ENCODE peak calls at places on chromosomes 4 and X, in eight cellular contexts. X is ovary; E is fibroblast of lung; W is Caco-2; R is IMR-90; J is cardiac muscle cell; U is CD8-positive, alpha-beta T cell; H is left ventricle myocardium inferior. G is an unnamed sample. For H3K27me3, the result is how much of the 10 kb centered on the place peaks cover.

GRCh38 chr4:141077611-141078225 is 55.6 kb downstream of the RNF150 start:
- DNase-seq in X (no peak), E (no peak), W (no peak), R (no peak), J (no peak), U (no peak), H (peak), G (no peak)

GRCh38 chr4:1093391-1094335 is 19.7 kb downstream of the RNF212 start:
- DNase-seq in X (peak), E (no peak), W (no peak), R (no peak), J (no peak), U (no peak), H (no peak), G (no peak)

GRCh38 chr4:113878718-113879117 is 100.7 kb downstream of the ARSJ start:
- DNase-seq in X (no peak), E (peak), W (peak), R (peak), J (peak), U (no peak), H (no peak), G (no peak)

GRCh38 chr4:53558061-53558801 is 33.1 kb downstream of the LNX1 start:
- DNase-seq in X (no peak), E (no peak), W (no peak), R (peak), J (no peak), U (no peak), H (no peak), G (no peak)

GRCh38 chr4:182555997-182556418 is 312.8 kb downstream of the TENM3 start:
- DNase-seq in X (no peak), E (peak), W (no peak), R (peak), J (no peak), U (no peak), H (no peak), G (peak)

GRCh38 chrX:55813150-55813549 is 95.6 kb downstream of the RRAGB start:
- DNase-seq in X (no peak), E (no peak), W (no peak), R (no peak), J (no peak), U (no peak), H (no peak), G (no peak)

GRCh38 chrX:45769919-45770582 is 569.4 kb upstream of the DIPK2B start:
- DNase-seq in X (peak), E (peak), W (peak), R (peak), J (no peak), U (no peak), H (peak), G (peak)

GRCh38 chrX:136063340-136064079 is 78.3 kb downstream of the SLC9A6 start:
- DNase-seq in X (no peak), E (peak), W (no peak), R (no peak), J (no peak), U (no peak), H (no peak), G (no peak)

GRCh38 chr4:52824603-52825310 is 37.4 kb upstream of the RASL11B start:
- DNase-seq in X (no peak), E (peak), W (peak), R (peak), J (peak), U (no peak), H (peak), G (peak)

GRCh38 chr4:97215426-97215825 is 927.9 kb downstream of the STPG2 start:
- DNase-seq in X (no peak), E (no peak), W (no peak), R (no peak), J (peak), U (no peak), H (no peak), G (no peak)

GRCh38 chr4:112348488-112349158 is 51.5 kb downstream of the ALPK1 start:
- DNase-seq in X (no peak), E (peak), W (peak), R (peak), J (peak), U (no peak), H (peak), G (peak)
- TF ChIP-seq CTCF in X (no peak), E (peak), W (peak), R (peak), J (peak), U (no peak), H (peak), G (peak)

GRCh38 chr4:3480528-3481112 is 17.5 kb downstream of the DOK7 start:
- DNase-seq in X (peak), E (peak), W (peak), R (peak), J (peak), U (peak), H (peak), G (no peak)
- H3K27me3 ChIP-seq in X (under half), E (under half), W (under half), R (half or more), J (under half), U (under half), H (half or more), G (under half)

DNA sequence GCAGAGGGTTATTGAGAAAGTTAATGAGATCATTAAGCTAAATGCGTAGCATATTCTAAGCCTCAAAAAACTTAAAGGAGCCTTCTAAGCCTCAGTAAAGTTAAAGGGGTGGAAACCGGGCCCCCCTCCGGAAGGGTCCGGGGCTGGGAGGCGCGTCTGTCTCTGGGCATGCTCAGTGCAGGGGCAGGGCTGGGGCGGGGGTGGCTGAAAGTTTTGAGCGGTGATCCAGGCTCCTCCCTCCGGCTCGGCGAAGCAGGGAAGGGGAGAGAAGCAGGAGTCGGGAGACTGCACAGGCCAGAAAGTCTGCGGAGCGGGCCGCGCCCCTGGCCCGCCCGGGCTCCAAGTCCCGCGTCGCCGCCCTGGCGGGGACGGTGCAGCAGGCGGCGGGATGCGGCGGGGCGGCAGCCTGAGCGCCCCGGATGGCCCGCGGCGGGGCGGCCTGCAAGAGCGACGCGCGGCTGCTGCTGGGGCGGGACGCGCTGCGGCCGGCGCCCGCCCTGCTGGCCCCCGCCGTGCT is at the start of gene EVC:
- DNase-seq in X (peak), E (peak), W (no peak), R (peak), J (peak), U (no peak), H (peak), G (no peak)
- H3K4me3 ChIP-seq in X (peak), E (peak), W (no peak), R (peak), J (peak), U (no peak), H (peak), G (peak)

DNA sequence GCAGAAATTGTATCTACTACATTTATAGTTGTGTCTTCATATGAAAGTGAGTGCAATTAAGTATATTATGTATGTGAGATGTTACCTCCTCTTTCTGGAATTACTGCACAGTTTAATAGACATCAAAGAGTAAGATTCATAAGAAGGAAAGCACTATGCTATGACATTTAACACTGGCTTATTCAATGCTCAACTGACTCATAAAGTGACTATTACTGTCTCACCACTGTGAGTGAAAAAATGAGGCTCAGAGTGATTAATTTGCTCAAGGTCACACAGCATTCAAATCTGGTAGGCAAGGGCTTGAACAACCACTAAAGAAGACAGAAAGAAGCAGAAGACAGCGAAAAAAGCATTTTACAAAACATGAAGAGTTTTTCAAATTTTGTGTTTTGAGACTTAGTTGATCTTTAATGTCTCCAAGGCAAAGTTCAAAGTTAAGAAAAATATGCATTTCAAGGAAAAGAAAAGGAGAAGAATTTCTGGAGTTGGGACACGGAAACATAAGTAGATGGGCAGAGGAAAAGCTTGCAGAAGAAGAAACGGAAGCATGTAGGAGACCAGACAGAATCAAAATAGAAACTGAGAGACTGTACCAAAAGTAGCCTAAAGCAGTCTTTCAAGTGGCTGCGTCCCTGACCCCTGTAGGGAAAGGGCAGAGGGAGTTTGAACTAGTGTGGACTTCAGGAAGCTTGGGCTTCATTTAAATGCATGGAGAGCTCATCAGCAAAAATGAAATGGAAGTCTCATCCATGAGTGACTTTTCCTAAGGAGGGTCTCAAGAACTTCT is 66.3 kb downstream of the KCNIP4 start:
- DNase-seq in X (no peak), E (peak), W (no peak), R (peak), J (no peak), U (no peak), H (no peak), G (no peak)
- TF ChIP-seq CTCF in X (no peak), E (no peak), W (no peak), R (no peak), J (no peak), U (no peak), H (no peak), G (no peak)

GRCh38 chr4:84379881-84380618 is 119.0 kb downstream of the NKX6-1 start:
- DNase-seq in X (no peak), E (peak), W (peak), R (no peak), J (no peak), U (no peak), H (no peak), G (no peak)
- H3K27me3 ChIP-seq in X (under half), E (under half), W (under half), R (under half), J (under half), U (under half), H (under half), G (under half)

DNA sequence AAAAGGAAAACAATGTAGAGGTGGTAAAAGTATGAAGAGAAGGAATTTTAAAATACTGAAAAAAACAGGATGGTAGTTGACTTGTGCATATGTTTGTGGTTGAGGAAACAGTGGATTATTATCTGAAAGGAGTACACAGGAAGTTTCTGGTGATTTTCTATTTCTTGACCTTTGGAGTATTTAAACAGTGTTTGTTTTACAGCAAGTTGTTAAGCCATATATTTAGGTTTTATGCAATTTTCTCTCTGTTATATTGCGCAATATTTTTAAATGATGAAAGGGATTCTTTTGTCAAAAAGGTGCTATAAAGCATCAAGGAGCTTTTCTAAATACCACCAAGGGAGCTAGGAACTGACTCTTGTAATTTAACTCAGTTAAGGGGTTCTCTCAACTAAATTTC is 343.1 kb upstream of the MAOA start:
- DNase-seq in X (no peak), E (no peak), W (no peak), R (no peak), J (no peak), U (no peak), H (no peak), G (no peak)
- H3K4me3 ChIP-seq in X (no peak), E (no peak), W (no peak), R (no peak), J (no peak), U (no peak), H (no peak), G (no peak)